ENCODE peak calls at places on chromosome 20, in four cellular contexts. One of them, this sample, is unnamed.

GRCh38 chr20:46400253-46400652 is 6.2 kb downstream of the ELMO2 start:
- DNase-seq in SHP77: no peak
- DNase-seq in putamen: peak; percentile 54
- DNase-seq in fibroblast of gingiva: peak; percentile 86
- DNase-seq in this sample: no peak

GRCh38 chr20:37630161-37630560 is 63.7 kb upstream of the CTNNBL1 start:
- DNase-seq in putamen: no peak
- DNase-seq in SHP77: peak; percentile 85
- DNase-seq in fibroblast of gingiva: no peak
- DNase-seq in this sample: no peak

GRCh38 chr20:45406260-45407066 is 1.6 kb upstream of the DBNDD2 start:
- DNase-seq in putamen: peak; percentile 80
- DNase-seq in fibroblast of gingiva: peak; percentile 27
- DNase-seq in SHP77: peak; percentile 38
- DNase-seq in this sample: peak; percentile 90

GRCh38 chr20:63176035-63176434 is 39.9 kb downstream of the YTHDF1 start:
- DNase-seq in fibroblast of gingiva: no peak
- DNase-seq in putamen: no peak
- DNase-seq in SHP77: peak; percentile 26
- DNase-seq in this sample: no peak

GRCh38 chr20:346033-346639 is 775 bp upstream of the NRSN2 start:
- DNase-seq in putamen: no peak
- DNase-seq in SHP77: no peak
- DNase-seq in fibroblast of gingiva: no peak
- DNase-seq in this sample: no peak

GRCh38 chr20:34127787-34128186 is 15.7 kb upstream of the EIF2S2 start:
- DNase-seq in SHP77: no peak
- DNase-seq in putamen: no peak
- DNase-seq in fibroblast of gingiva: no peak
- DNase-seq in this sample: no peak

GRCh38 chr20:4136967-4137334 is 121.6 kb upstream of the RNF24 start:
- DNase-seq in fibroblast of gingiva: no peak
- DNase-seq in putamen: no peak
- DNase-seq in SHP77: no peak
- DNase-seq in this sample: no peak

GRCh38 chr20:51732454-51732791 is 35.8 kb downstream of the ATP9A start:
- DNase-seq in SHP77: no peak
- DNase-seq in fibroblast of gingiva: peak; percentile 83
- DNase-seq in putamen: no peak
- DNase-seq in this sample: no peak

GRCh38 chr20:33944914-33945313 is 48.8 kb upstream of the RALY start:
- DNase-seq in fibroblast of gingiva: no peak
- DNase-seq in putamen: no peak
- DNase-seq in SHP77: no peak
- DNase-seq in this sample: no peak

GRCh38 chr20:57717797-57718196 is 8.0 kb upstream of the PMEPA1 start:
- DNase-seq in SHP77: no peak
- DNase-seq in fibroblast of gingiva: no peak
- DNase-seq in putamen: no peak
- DNase-seq in this sample: no peak

GRCh38 chr20:910840-911770 is 5.0 kb downstream of the ANGPT4 start:
- DNase-seq in fibroblast of gingiva: peak; percentile 68
- DNase-seq in SHP77: no peak
- DNase-seq in putamen: no peak
- DNase-seq in this sample: peak; percentile 79

GRCh38 chr20:36908603-36909002 is 32.7 kb downstream of the TLDC2 start:
- DNase-seq in putamen: no peak
- DNase-seq in SHP77: no peak
- DNase-seq in fibroblast of gingiva: peak; percentile 42
- DNase-seq in this sample: no peak

GRCh38 chr20:10647909-10648308 is 25.9 kb downstream of the JAG1 start:
- DNase-seq in putamen: no peak
- DNase-seq in SHP77: no peak
- DNase-seq in fibroblast of gingiva: no peak
- DNase-seq in this sample: no peak

GRCh38 chr20:381581-382290 is 1.2 kb downstream of the TRIB3 start:
- DNase-seq in fibroblast of gingiva: peak; percentile 90
- DNase-seq in SHP77: peak; percentile 46
- DNase-seq in putamen: no peak
- DNase-seq in this sample: peak; percentile 82

GRCh38 chr20:35901678-35902544 is 52.4 kb downstream of the SCAND1 start:
- DNase-seq in fibroblast of gingiva: peak; percentile 85
- DNase-seq in putamen: no peak
- DNase-seq in SHP77: no peak
- DNase-seq in this sample: no peak

GRCh38 chr20:38418509-38419204 is 16.5 kb downstream of the SNHG17 start:
- DNase-seq in SHP77: no peak
- DNase-seq in fibroblast of gingiva: peak; percentile 63
- DNase-seq in putamen: no peak
- DNase-seq in this sample: peak; percentile 60

GRCh38 chr20:47540443-47541354 is 39.0 kb downstream of the NCOA3 start:
- DNase-seq in putamen: no peak
- DNase-seq in fibroblast of gingiva: no peak
- DNase-seq in SHP77: no peak
- DNase-seq in this sample: no peak

GRCh38 chr20:600141-600540 is 10.0 kb downstream of the TCF15 start:
- DNase-seq in SHP77: no peak
- DNase-seq in fibroblast of gingiva: no peak
- DNase-seq in putamen: no peak
- DNase-seq in this sample: no peak

GRCh38 chr20:46240065-46240464 is 68.2 kb downstream of the CDH22 start:
- DNase-seq in SHP77: no peak
- DNase-seq in fibroblast of gingiva: no peak
- DNase-seq in putamen: no peak
- DNase-seq in this sample: no peak

GRCh38 chr20:47768016-47768953 is 17.0 kb downstream of the SULF2 start:
- DNase-seq in SHP77: no peak
- DNase-seq in fibroblast of gingiva: no peak
- DNase-seq in putamen: no peak
- DNase-seq in this sample: no peak

GRCh38 chr20:20267685-20268429 is 100.0 kb upstream of the INSM1 start:
- DNase-seq in fibroblast of gingiva: no peak
- DNase-seq in putamen: no peak
- DNase-seq in SHP77: peak; percentile 99
- DNase-seq in this sample: no peak

GRCh38 chr20:63741676-63742380 is 2.3 kb downstream of the SLC2A4RG start:
- DNase-seq in putamen: no peak
- DNase-seq in SHP77: no peak
- DNase-seq in fibroblast of gingiva: no peak
- DNase-seq in this sample: peak; percentile 63

GRCh38 chr20:35791823-35792222 is 20.0 kb downstream of the PHF20 start:
- DNase-seq in fibroblast of gingiva: peak; percentile 96
- DNase-seq in SHP77: no peak
- DNase-seq in putamen: no peak
- DNase-seq in this sample: no peak

GRCh38 chr20:32558526-32558925 is 26.6 kb downstream of the NOL4L start:
- DNase-seq in fibroblast of gingiva: no peak
- DNase-seq in SHP77: no peak
- DNase-seq in putamen: no peak
- DNase-seq in this sample: peak; percentile 19

GRCh38 chr20:1663917-1664316 is 6.3 kb upstream of the SIRPG start:
- DNase-seq in SHP77: no peak
- DNase-seq in putamen: no peak
- DNase-seq in fibroblast of gingiva: no peak
- DNase-seq in this sample: no peak

GRCh38 chr20:6819599-6819998 is 52.1 kb downstream of the BMP2 start:
- DNase-seq in SHP77: no peak
- DNase-seq in fibroblast of gingiva: no peak
- DNase-seq in putamen: no peak
- DNase-seq in this sample: no peak

GRCh38 chr20:8428988-8429387 is 296.9 kb downstream of the PLCB1 start:
- DNase-seq in putamen: no peak
- DNase-seq in SHP77: no peak
- DNase-seq in fibroblast of gingiva: no peak
- DNase-seq in this sample: no peak

GRCh38 chr20:24779166-24779565 is 169.9 kb upstream of the CST7 start:
- DNase-seq in SHP77: no peak
- DNase-seq in fibroblast of gingiva: no peak
- DNase-seq in putamen: no peak
- DNase-seq in this sample: no peak

GRCh38 chr20:22542427-22542826 is 41.9 kb downstream of the FOXA2 start:
- DNase-seq in putamen: no peak
- DNase-seq in fibroblast of gingiva: no peak
- DNase-seq in SHP77: no peak
- DNase-seq in this sample: no peak

GRCh38 chr20:18001131-18001921 is 32.5 kb downstream of the MGME1 start:
- DNase-seq in fibroblast of gingiva: peak; percentile 91
- DNase-seq in putamen: peak; percentile 22
- DNase-seq in SHP77: no peak
- DNase-seq in this sample: peak; percentile 86